ENCODE peak calls at places on chromosomes 16 and 17, in four cellular contexts. B is K562, J is SK-N-SH, M is HepG2. C is an unnamed sample.

GRCh38 chr17:65994114-65994513 is 197.8 kb downstream of the CEP112 start:
- DNase-seq in M (no peak), B (no peak), J (no peak), C (no peak)

GRCh38 chr17:14579716-14580115 is 278.8 kb downstream of the HS3ST3B1 start:
- DNase-seq in J (no peak), M (no peak), B (no peak), C (no peak)

GRCh38 chr16:30499284-30499683 is 26.7 kb downstream of the ITGAL start:
- DNase-seq in B (peak), J (no peak), M (no peak), C (no peak)

GRCh38 chr17:72349011-72349410 is 228.2 kb downstream of the SOX9 start:
- DNase-seq in M (no peak), B (no peak), J (peak), C (no peak)

GRCh38 chr17:43444223-43445008 is 39.4 kb upstream of the DHX8 start:
- DNase-seq in B (no peak), J (no peak), M (no peak), C (no peak)

GRCh38 chr17:66322764-66323163 is 20.4 kb downstream of the PRKCA start:
- DNase-seq in J (no peak), B (no peak), M (no peak), C (no peak)

GRCh38 chr16:74862743-74863244 is 88.2 kb upstream of the FA2H start:
- DNase-seq in M (peak), J (peak), B (peak), C (no peak)

GRCh38 chr16:47136101-47136820 is 7.5 kb downstream of the NETO2 start:
- DNase-seq in M (peak), B (no peak), J (no peak), C (no peak)

GRCh38 chr17:63550816-63551639 is 751 bp downstream of the DCAF7 start:
- DNase-seq in M (peak), B (peak), J (peak), C (no peak)

GRCh38 chr16:73095885-73096341 is 48.0 kb upstream of the ZFHX3 start:
- DNase-seq in J (peak), B (no peak), M (no peak), C (peak)

GRCh38 chr16:59210955-59211541 is 476.9 kb upstream of the GOT2 start:
- DNase-seq in B (no peak), M (peak), J (no peak), C (peak)

GRCh38 chr16:88014201-88014781 is 63.1 kb downstream of the BANP start:
- DNase-seq in J (no peak), B (no peak), M (peak), C (no peak)

GRCh38 chr16:12096828-12097522 is 120.4 kb downstream of the SNX29 start:
- DNase-seq in M (no peak), J (no peak), B (no peak), C (no peak)

GRCh38 chr16:17836868-17837602 is 366.3 kb upstream of the XYLT1 start:
- DNase-seq in B (peak), M (peak), J (no peak), C (peak)

GRCh38 chr16:84227548-84227947 is 12.3 kb downstream of the KCNG4 start:
- DNase-seq in J (no peak), M (no peak), B (no peak), C (no peak)

GRCh38 chr17:55845385-55845784 is 94.5 kb downstream of the PCTP start:
- DNase-seq in B (no peak), M (no peak), J (peak), C (peak)

GRCh38 chr17:81483085-81483861 is 29.3 kb downstream of the ACTG1 start:
- DNase-seq in J (no peak), B (no peak), M (no peak), C (peak)

GRCh38 chr16:80993293-80993691 is 13.4 kb downstream of the CMC2 start:
- DNase-seq in J (no peak), M (peak), B (peak), C (no peak)

GRCh38 chr16:12588510-12588909 is 215.2 kb downstream of the CPPED1 start:
- DNase-seq in J (no peak), M (peak), B (no peak), C (no peak)

GRCh38 chr17:62739666-62740065 is 68.4 kb downstream of the MARCHF10 start:
- DNase-seq in M (no peak), B (no peak), J (no peak), C (no peak)

GRCh38 chr17:70352834-70353233 is 183.5 kb downstream of the KCNJ2 start:
- DNase-seq in M (no peak), J (no peak), B (no peak), C (no peak)

GRCh38 chr16:68265078-68265925 is 976 bp downstream of the SLC7A6 start:
- DNase-seq in M (peak), J (peak), B (peak), C (peak)

GRCh38 chr17:3904486-3904885 is 11.6 kb upstream of the CAMKK1 start:
- DNase-seq in J (no peak), M (no peak), B (no peak), C (no peak)

GRCh38 chr17:39000021-39000601 is 32.9 kb upstream of the FBXO47 start:
- DNase-seq in M (no peak), J (no peak), B (no peak), C (no peak)

GRCh38 chr16:66271074-66272060 is 95.1 kb upstream of the CDH5 start:
- DNase-seq in M (no peak), B (no peak), J (no peak), C (no peak)

GRCh38 chr17:33905338-33905800 is 349.7 kb upstream of the CCL2 start:
- DNase-seq in J (no peak), B (peak), M (no peak), C (no peak)

GRCh38 chr17:63381101-63381729 is 64.9 kb downstream of the CYB561 start:
- DNase-seq in J (peak), B (peak), M (no peak), C (no peak)

GRCh38 chr16:81693047-81693446 is 86.0 kb upstream of the PLCG2 start:
- DNase-seq in M (no peak), J (no peak), B (no peak), C (no peak)

GRCh38 chr17:54180919-54181318 is 358.2 kb downstream of the KIF2B start:
- DNase-seq in J (no peak), B (no peak), M (no peak), C (no peak)

GRCh38 chr16:22324787-22325597 is 27.8 kb downstream of the POLR3E start:
- DNase-seq in B (no peak), M (no peak), J (no peak), C (no peak)

GRCh38 chr17:82297280-82297803 is 20.1 kb downstream of the CD7 start:
- DNase-seq in J (peak), B (no peak), M (no peak), C (no peak)

GRCh38 chr17:78019367-78019975 is 61.0 kb downstream of the TNRC6C start:
- DNase-seq in M (peak), B (no peak), J (peak), C (no peak)

GRCh38 chr17:51853857-51854256 is 304.7 kb downstream of the CA10 start:
- DNase-seq in B (no peak), M (no peak), J (no peak), C (no peak)

GRCh38 chr17:258045-258734 is 76.7 kb upstream of the DOC2B start:
- DNase-seq in B (no peak), J (no peak), M (no peak), C (peak)

GRCh38 chr16:55907661-55908060 is 32.5 kb upstream of the CES5A start:
- DNase-seq in M (no peak), B (no peak), J (no peak), C (no peak)

GRCh38 chr17:40062347-40063033 is at the start of gene THRA:
- DNase-seq in M (no peak), B (peak), J (peak), C (peak)

GRCh38 chr16:45454-45853 is 8.0 kb downstream of the POLR3K start:
- DNase-seq in M (peak), J (no peak), B (no peak), C (no peak)

GRCh38 chr17:42276359-42276608 is at the start of gene STAT5B:
- DNase-seq in J (peak), B (peak), M (no peak), C (peak)
- TF ChIP-seq FOXJ3 in J (no peak), B (no peak), M (no peak), C (no peak)

GRCh38 chr16:14462811-14463210 is 167.2 kb downstream of the PARN start:
- DNase-seq in J (no peak), M (no peak), B (no peak), C (no peak)
- TF ChIP-seq FOXJ3 in J (no peak), M (no peak), B (no peak), C (no peak)

GRCh38 chr17:79932907-79933306 is 93.7 kb upstream of the CBX4 start:
- DNase-seq in M (no peak), B (no peak), J (no peak), C (no peak)

GRCh38 chr17:79932446-79932845 is 93.2 kb upstream of the CBX4 start:
- DNase-seq in M (peak), J (no peak), B (no peak), C (no peak)

GRCh38 chr17:79930786-79931516 is 91.7 kb upstream of the CBX4 start:
- DNase-seq in B (no peak), M (no peak), J (no peak), C (no peak)

GRCh38 chr17:79930077-79930785 is 91.0 kb upstream of the CBX4 start:
- DNase-seq in J (peak), B (no peak), M (no peak), C (peak)

DNA sequence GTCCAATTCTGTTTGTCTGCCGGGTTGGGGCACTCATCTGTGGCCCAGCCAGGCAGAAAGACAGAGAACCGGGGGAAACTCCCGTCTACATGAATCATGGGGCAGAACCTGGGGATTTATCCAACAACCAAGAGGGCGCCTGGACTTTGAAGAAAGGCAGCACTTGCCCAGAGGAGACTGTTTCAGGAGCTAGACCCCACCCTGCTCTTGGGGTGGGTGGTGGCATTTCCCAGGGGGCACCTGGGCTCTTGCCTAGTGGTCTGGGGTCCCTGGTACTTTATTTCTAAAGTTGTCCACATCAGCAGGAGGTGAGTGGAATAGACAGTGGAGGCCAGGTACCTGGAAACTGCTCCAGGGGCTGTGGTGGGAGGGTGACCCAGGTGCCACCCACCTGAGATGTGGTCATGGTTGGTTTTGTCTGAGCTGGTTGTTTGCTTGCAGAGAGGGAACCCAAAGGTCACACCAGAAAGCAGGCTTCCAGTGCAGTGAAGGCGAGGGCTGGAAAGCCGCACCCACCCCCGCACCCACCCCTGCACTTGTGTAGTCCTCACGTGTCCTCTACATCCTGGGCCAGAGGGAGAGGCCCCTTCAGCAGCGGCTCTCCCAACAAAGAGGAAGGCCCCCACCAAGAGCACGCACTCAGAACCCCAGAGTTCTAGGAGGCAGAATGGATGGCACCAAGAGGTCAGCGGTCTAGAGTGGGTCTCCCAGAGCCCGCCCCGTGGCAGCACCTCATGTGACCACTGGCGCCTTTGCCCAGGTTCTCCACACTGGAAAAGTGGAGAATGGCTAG is 92.5 kb upstream of the CBX4 start:
- DNase-seq in M (peak), B (no peak), J (no peak), C (no peak)
- TF ChIP-seq FOXJ3 in M (no peak), B (no peak), J (no peak), C (no peak)

GRCh38 chr16:5874899-5875298 is 777.3 kb upstream of the EEF2KMT start:
- DNase-seq in B (no peak), J (no peak), M (no peak), C (no peak)

GRCh38 chr16:5873221-5873620 is 775.6 kb upstream of the EEF2KMT start:
- DNase-seq in B (no peak), M (no peak), J (no peak), C (no peak)

GRCh38 chr16:5870886-5871715 is 773.5 kb upstream of the EEF2KMT start:
- DNase-seq in M (no peak), B (no peak), J (no peak), C (no peak)

GRCh38 chr16:5875416-5875815 is 777.8 kb upstream of the EEF2KMT start:
- DNase-seq in B (no peak), M (no peak), J (no peak), C (no peak)
- TF ChIP-seq FOXJ3 in B (no peak), M (no peak), J (no peak), C (no peak)

GRCh38 chr17:75060434-75061054 is 13.5 kb downstream of the KCTD2 start:
- DNase-seq in B (peak), M (no peak), J (no peak), C (no peak)

GRCh38 chr17:75059369-75060345 is 12.6 kb downstream of the KCTD2 start:
- DNase-seq in J (peak), M (peak), B (peak), C (no peak)

GRCh38 chr17:75061055-75061438 is 14.0 kb downstream of the KCTD2 start:
- DNase-seq in M (no peak), B (peak), J (no peak), C (no peak)

GRCh38 chr17:75063201-75063600 is 16.2 kb downstream of the KCTD2 start:
- DNase-seq in B (no peak), M (no peak), J (no peak), C (no peak)

GRCh38 chr17:75061618-75062017 is 14.6 kb downstream of the KCTD2 start:
- DNase-seq in M (no peak), J (no peak), B (peak), C (no peak)
- TF ChIP-seq FOXJ3 in M (no peak), J (no peak), B (no peak), C (no peak)

C was measured in WTC11.